ENCODE peak calls at places on chromosomes 11 and 22, in eight cellular contexts. F is CD8-positive, alpha-beta T cell; L is LoVo; V is GM19239; U is RCC 7860; Y is anterior cingulate cortex; K is HCT116; H is HEK293T. E is an unnamed sample.

GRCh38 chr11:77642228-77642627 is 4.6 kb upstream of the CLNS1A start:
- DNase-seq in V (no peak), K (no peak), L (no peak), U (no peak), H (no peak), Y (no peak), F (no peak), E (no peak)

GRCh38 chr11:203056-203944 is 3.9 kb downstream of the BET1L start:
- DNase-seq in K (no peak), U (no peak), L (no peak), Y (no peak), V (no peak), H (no peak), F (no peak), E (no peak)

GRCh38 chr11:17075506-17075905 is 2.0 kb downstream of the RPS13 start:
- DNase-seq in V (no peak), F (no peak), K (no peak), U (no peak), H (no peak), Y (no peak), L (no peak), E (no peak)

GRCh38 chr22:29689872-29690213 is 30.0 kb upstream of the CABP7 start:
- DNase-seq in V (no peak), F (no peak), L (no peak), Y (peak), K (no peak), H (peak), U (no peak), E (no peak)

GRCh38 chr11:47908198-47908597 is 60.0 kb upstream of the NUP160 start:
- DNase-seq in F (no peak), V (no peak), H (no peak), K (no peak), U (no peak), L (no peak), Y (no peak), E (no peak)

GRCh38 chr11:124725719-124726105 is 14.0 kb upstream of the NRGN start:
- DNase-seq in Y (no peak), F (no peak), V (no peak), L (no peak), K (no peak), U (peak), H (no peak), E (no peak)

GRCh38 chr11:20034941-20035340 is 125.3 kb downstream of the DBX1 start:
- DNase-seq in H (no peak), V (no peak), L (no peak), Y (no peak), U (no peak), K (no peak), F (no peak), E (no peak)

GRCh38 chr22:45526768-45527360 is 24.2 kb downstream of the FBLN1 start:
- DNase-seq in Y (no peak), U (no peak), L (no peak), H (no peak), K (no peak), F (no peak), V (no peak), E (no peak)

GRCh38 chr11:19868871-19869270 is 156.2 kb downstream of the NAV2 start:
- DNase-seq in Y (no peak), H (no peak), U (no peak), F (no peak), L (no peak), K (no peak), V (no peak), E (no peak)

GRCh38 chr11:1761110-1761856 is 2.4 kb downstream of the CTSD start:
- DNase-seq in V (no peak), F (no peak), Y (no peak), U (no peak), H (no peak), L (no peak), K (no peak), E (no peak)

GRCh38 chr11:70448983-70449567 is 50.7 kb downstream of the CTTN start:
- DNase-seq in K (peak), U (no peak), Y (no peak), F (no peak), H (peak), V (no peak), L (no peak), E (no peak)

GRCh38 chr22:49355206-49355920 is 472.3 kb downstream of the BRD1 start:
- DNase-seq in F (no peak), K (no peak), H (no peak), Y (no peak), L (no peak), U (no peak), V (no peak), E (no peak)

GRCh38 chr11:132941024-132941646 is 591.2 kb downstream of the OPCML start:
- DNase-seq in L (peak), H (no peak), U (peak), K (no peak), V (peak), F (no peak), Y (no peak), E (no peak)

GRCh38 chr22:41217553-41218157 is 12.5 kb downstream of the L3MBTL2 start:
- DNase-seq in Y (no peak), F (no peak), K (no peak), L (no peak), H (no peak), U (no peak), V (no peak), E (peak)

GRCh38 chr11:7910389-7910788 is 20.7 kb downstream of the OR10A6 start:
- DNase-seq in V (no peak), K (no peak), L (no peak), U (no peak), F (no peak), H (no peak), Y (no peak), E (no peak)

GRCh38 chr11:26319906-26320305 is 12.0 kb upstream of the ANO3 start:
- DNase-seq in H (peak), U (no peak), F (no peak), K (no peak), Y (no peak), L (no peak), V (no peak), E (no peak)

GRCh38 chr11:102974552-102975280 is 19.2 kb upstream of the MMP13 start:
- DNase-seq in Y (no peak), F (no peak), H (no peak), V (no peak), U (peak), L (peak), K (no peak), E (no peak)

GRCh38 chr22:50016988-50017700 is 4.6 kb upstream of the IL17REL start:
- DNase-seq in K (no peak), U (no peak), L (no peak), V (no peak), H (no peak), F (no peak), Y (no peak), E (no peak)

GRCh38 chr22:43168416-43169309 is 17.3 kb downstream of the TSPO start:
- DNase-seq in F (no peak), L (no peak), K (no peak), U (no peak), Y (no peak), V (no peak), H (no peak), E (no peak)

GRCh38 chr11:45313211-45313865 is 27.2 kb upstream of the SYT13 start:
- DNase-seq in K (no peak), H (no peak), V (no peak), Y (no peak), F (no peak), U (no peak), L (no peak), E (no peak)

GRCh38 chr22:19620742-19621371 is 93.4 kb upstream of the SEPTIN5 start:
- DNase-seq in H (no peak), F (no peak), K (no peak), L (no peak), Y (no peak), V (no peak), U (no peak), E (no peak)

GRCh38 chr11:111530091-111530490 is 10.4 kb upstream of the LAYN start:
- DNase-seq in K (no peak), H (no peak), Y (no peak), V (no peak), F (no peak), L (no peak), U (peak), E (no peak)

GRCh38 chr11:96061730-96062524 is 138.0 kb upstream of the MTMR2 start:
- DNase-seq in V (no peak), U (peak), H (no peak), L (no peak), K (no peak), F (no peak), Y (no peak), E (no peak)

GRCh38 chr22:36395922-36396321 is 8.2 kb upstream of the MYH9 start:
- DNase-seq in L (no peak), K (no peak), V (no peak), Y (no peak), U (peak), H (no peak), F (no peak), E (no peak)

GRCh38 chr11:75801362-75802021 is 13.5 kb upstream of the UVRAG start:
- DNase-seq in L (no peak), Y (peak), V (no peak), H (no peak), U (no peak), K (no peak), F (no peak), E (no peak)

GRCh38 chr11:96055706-96056387 is 131.9 kb upstream of the MTMR2 start:
- DNase-seq in L (no peak), K (no peak), U (peak), Y (no peak), H (no peak), V (no peak), F (no peak), E (no peak)

GRCh38 chr11:65355013-65355775 is 643 bp downstream of the TIGD3 start:
- DNase-seq in F (peak), Y (no peak), L (no peak), V (peak), U (no peak), K (no peak), H (peak), E (peak)

GRCh38 chr22:39117585-39118191 is 20.6 kb downstream of the APOBEC3H start:
- DNase-seq in Y (no peak), U (peak), H (peak), L (peak), K (peak), F (peak), V (peak), E (peak)

GRCh38 chr11:764322-765024 is 12.8 kb downstream of the GATD1 start:
- DNase-seq in H (no peak), F (no peak), U (no peak), L (no peak), V (no peak), K (no peak), Y (no peak), E (no peak)

GRCh38 chr11:70951139-70951804 is 301.1 kb downstream of the SHANK2 start:
- DNase-seq in L (no peak), V (no peak), F (no peak), Y (no peak), H (no peak), K (no peak), U (no peak), E (no peak)

GRCh38 chr22:45844009-45844408 is 133.0 kb downstream of the WNT7B start:
- DNase-seq in F (no peak), Y (no peak), L (no peak), H (no peak), V (no peak), U (no peak), K (no peak), E (no peak)

GRCh38 chr22:20748820-20749428 is 25.0 kb upstream of the SERPIND1 start:
- DNase-seq in K (no peak), U (no peak), F (no peak), L (no peak), V (peak), H (no peak), Y (no peak), E (no peak)

GRCh38 chr11:2205214-2205770 is 33.7 kb upstream of the TH start:
- DNase-seq in L (no peak), K (no peak), U (no peak), H (no peak), Y (no peak), F (no peak), V (no peak), E (no peak)

GRCh38 chr11:36500315-36500721 is 9.8 kb downstream of the TRAF6 start:
- DNase-seq in K (no peak), F (no peak), V (no peak), Y (peak), L (peak), U (peak), H (peak), E (no peak)

GRCh38 chr11:995752-996420 is 40.6 kb downstream of the MUC6 start:
- DNase-seq in K (no peak), V (peak), U (peak), H (no peak), L (no peak), F (no peak), Y (peak), E (no peak)

E was measured in activated T-helper 2 cell treated with anti-CD3 and anti-CD28 coated beads, Interferon-gamma antibody, Interleukin-2, Interleukin-4, amounts not matched to agents 10 μg/mL and 5 μg/mL and 100 μg/mL, durations not matched to agents 14 hours and 24 hours and 36 hours.